ENCODE peak calls at places on chromosomes 3 and 15, in six cellular contexts. H is A549, J is Peyer's patch, A is IMR-90, O is body of pancreas, C is ovary. Y is an unnamed sample. For H3K4me1, the result is how much of the 10 kb centered on the place peaks cover.

GRCh38 chr3:122094693-122095092 is 39.5 kb downstream of the CD86 start:
- DNase-seq in C (no peak), J (no peak), A (no peak), O (no peak), H (no peak), Y (no peak)

GRCh38 chr3:137201066-137201465 is 243.3 kb downstream of the IL20RB start:
- DNase-seq in C (no peak), O (no peak), J (no peak), H (no peak), A (no peak), Y (no peak)

GRCh38 chr3:196842567-196843434 is 24.9 kb upstream of the SENP5 start:
- DNase-seq in O (no peak), A (no peak), J (no peak), C (no peak), H (no peak), Y (no peak)

GRCh38 chr3:49625071-49625470 is 49.1 kb upstream of the APEH start:
- DNase-seq in C (no peak), O (no peak), H (no peak), J (no peak), A (no peak), Y (no peak)

GRCh38 chr3:139629033-139629432 is 48.7 kb downstream of the NMNAT3 start:
- DNase-seq in C (no peak), J (no peak), O (peak), H (peak), A (peak), Y (no peak)

GRCh38 chr3:71247221-71247947 is 336.1 kb downstream of the FOXP1 start:
- DNase-seq in A (peak), O (peak), C (no peak), H (peak), J (no peak), Y (no peak)

GRCh38 chr15:57610130-57610529 is 18.4 kb downstream of the MYZAP start:
- DNase-seq in H (peak), O (peak), J (peak), A (peak), C (peak), Y (no peak)

GRCh38 chr15:74891469-74891868 is 1.6 kb downstream of the MPI start:
- DNase-seq in A (no peak), C (no peak), O (peak), J (peak), H (no peak), Y (no peak)

GRCh38 chr3:131031660-131032059 is 5.0 kb downstream of the NEK11 start:
- DNase-seq in C (no peak), J (no peak), A (no peak), O (no peak), H (no peak), Y (no peak)

GRCh38 chr3:44117736-44118135 is 124.0 kb upstream of the TOPAZ1 start:
- DNase-seq in A (no peak), J (no peak), C (no peak), H (no peak), O (no peak), Y (no peak)

GRCh38 chr15:75785771-75786563 is 57.3 kb upstream of the UBE2Q2 start:
- DNase-seq in O (no peak), A (no peak), C (no peak), H (no peak), J (no peak), Y (no peak)

GRCh38 chr3:58349792-58350626 is 17.3 kb downstream of the PXK start:
- DNase-seq in H (no peak), J (peak), C (no peak), O (no peak), A (no peak), Y (no peak)

GRCh38 chr3:25468866-25469319 is 40.8 kb downstream of the RARB start:
- DNase-seq in C (peak), A (no peak), H (no peak), J (peak), O (peak), Y (no peak)

GRCh38 chr3:79067734-79068133 is 700.1 kb downstream of the ROBO1 start:
- DNase-seq in J (no peak), A (no peak), H (no peak), O (no peak), C (no peak), Y (no peak)

GRCh38 chr3:87694678-87695077 is 364.1 kb downstream of the CGGBP1 start:
- DNase-seq in J (no peak), C (no peak), O (no peak), H (no peak), A (no peak), Y (no peak)

GRCh38 chr3:197692641-197693040 is 44.1 kb downstream of the RUBCN start:
- DNase-seq in J (no peak), A (peak), O (no peak), H (no peak), C (no peak), Y (no peak)

GRCh38 chr3:56855856-56856538 is 54.2 kb upstream of the ARHGEF3 start:
- DNase-seq in C (no peak), A (no peak), H (no peak), O (no peak), J (peak), Y (no peak)

GRCh38 chr3:56854856-56855620 is 53.3 kb upstream of the ARHGEF3 start:
- DNase-seq in C (no peak), A (no peak), J (no peak), O (no peak), H (no peak), Y (no peak)

GRCh38 chr3:56849698-56850097 is 47.9 kb upstream of the ARHGEF3 start:
- DNase-seq in H (no peak), O (no peak), C (no peak), A (no peak), J (no peak), Y (no peak)

GRCh38 chr3:56856686-56857577 is 55.2 kb upstream of the ARHGEF3 start:
- DNase-seq in H (no peak), C (no peak), J (no peak), A (no peak), O (no peak), Y (no peak)

DNA sequence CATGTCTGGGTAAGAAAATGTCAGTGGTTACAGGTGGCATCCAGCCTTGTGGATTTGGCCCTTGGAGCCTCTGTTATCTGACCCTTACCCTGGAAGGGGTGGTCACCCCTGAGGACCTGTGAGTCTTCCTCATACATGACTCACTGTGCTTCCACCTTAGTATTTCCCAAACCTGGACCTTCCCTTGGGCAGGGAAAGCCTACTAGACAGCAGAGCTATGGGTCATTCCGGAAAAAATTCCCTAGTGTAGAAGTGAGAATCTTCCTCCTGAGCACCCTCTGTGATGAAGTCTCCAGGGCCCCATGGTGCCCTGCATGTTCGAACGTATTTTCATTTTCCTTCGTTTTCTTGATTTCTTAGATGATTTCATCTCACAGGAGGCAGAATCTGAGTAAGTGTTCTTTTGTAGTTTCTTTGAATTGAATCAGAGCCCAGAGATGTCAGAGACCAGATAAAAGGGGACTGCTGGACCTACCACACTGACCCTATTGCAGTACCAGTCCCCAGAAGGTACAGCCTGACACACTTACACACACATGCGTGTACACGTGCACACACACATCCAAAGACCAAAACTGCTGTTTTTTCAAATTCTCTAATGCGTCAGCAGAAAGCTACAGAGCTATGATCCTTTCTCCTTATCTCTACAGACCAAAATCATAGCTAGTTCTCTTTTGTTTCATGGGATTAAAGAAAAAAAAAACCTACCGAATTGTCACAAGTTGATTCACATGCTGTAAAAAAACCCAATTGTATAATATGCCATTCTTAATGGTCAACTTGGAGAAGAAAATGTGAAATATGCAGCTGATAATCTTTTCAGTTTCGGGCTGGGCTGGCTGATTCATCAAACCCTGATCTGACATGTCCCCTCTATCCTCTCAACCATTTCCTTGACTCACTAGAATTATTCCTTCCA is 50.5 kb upstream of the ARHGEF3 start:
- DNase-seq in O (no peak), A (no peak), H (no peak), C (no peak), J (no peak), Y (no peak)
- TF ChIP-seq POLR2A in O (no peak), A (no peak), H (no peak), C (no peak), J (no peak), Y (no peak)

DNA sequence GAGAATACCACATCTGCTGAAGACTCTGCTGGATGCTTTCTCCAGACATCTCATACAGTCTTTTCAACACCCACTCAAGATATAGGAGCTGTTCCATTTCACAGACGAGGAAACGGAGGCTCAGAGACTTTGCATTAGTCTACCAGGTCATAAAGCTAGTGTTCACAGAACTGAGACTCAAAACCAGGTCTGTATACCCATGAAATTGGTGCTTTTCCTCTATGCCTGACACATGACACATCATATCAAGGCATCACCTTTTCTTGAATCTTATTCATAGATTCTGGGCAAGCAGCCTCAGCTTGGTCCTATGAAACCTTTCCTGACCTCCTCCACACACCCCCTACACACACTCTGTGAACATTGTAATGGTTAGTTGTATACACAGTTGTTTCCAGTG is 101.2 kb downstream of the LPP start:
- DNase-seq in C (no peak), H (no peak), J (no peak), A (no peak), O (no peak), Y (no peak)
- H3K4me1 ChIP-seq in C (under half), H (under half), J (under half), A (under half), O (under half), Y (under half)

GRCh38 chr15:44595656-44596510 is 58.9 kb downstream of the EIF3J start:
- DNase-seq in J (no peak), H (no peak), A (no peak), C (no peak), O (no peak), Y (no peak)
- H3K27ac ChIP-seq in J (no peak), H (no peak), A (no peak), C (no peak), O (no peak), Y (no peak)

GRCh38 chr3:189513281-189514151 is 117.7 kb upstream of the TP63 start:
- DNase-seq in J (peak), H (no peak), A (no peak), O (no peak), C (no peak), Y (no peak)

GRCh38 chr3:189515916-189516531 is 115.2 kb upstream of the TP63 start:
- DNase-seq in C (no peak), J (no peak), A (no peak), H (no peak), O (no peak), Y (no peak)

GRCh38 chr3:189517981-189518380 is 113.2 kb upstream of the TP63 start:
- DNase-seq in J (no peak), C (no peak), A (no peak), H (no peak), O (no peak), Y (no peak)

GRCh38 chr3:189519458-189519857 is 111.7 kb upstream of the TP63 start:
- DNase-seq in H (no peak), J (no peak), C (no peak), A (no peak), O (no peak), Y (no peak)
- TF ChIP-seq POLR2A in H (no peak), J (no peak), C (no peak), A (no peak), O (no peak), Y (no peak)

GRCh38 chr15:98891301-98891700 is 116.3 kb downstream of the PGPEP1L start:
- DNase-seq in O (no peak), J (no peak), H (no peak), C (no peak), A (no peak), Y (no peak)

GRCh38 chr15:98894312-98894711 is 113.3 kb downstream of the PGPEP1L start:
- DNase-seq in H (no peak), J (no peak), A (no peak), C (no peak), O (no peak), Y (no peak)

GRCh38 chr15:98896002-98896721 is 111.4 kb downstream of the PGPEP1L start:
- DNase-seq in C (no peak), O (no peak), H (peak), J (no peak), A (peak), Y (no peak)

GRCh38 chr15:98889930-98890695 is 117.5 kb downstream of the PGPEP1L start:
- DNase-seq in A (peak), H (no peak), C (no peak), J (no peak), O (no peak), Y (no peak)

GRCh38 chr15:98893407-98893806 is 114.2 kb downstream of the PGPEP1L start:
- DNase-seq in A (no peak), H (no peak), J (no peak), C (no peak), O (no peak), Y (no peak)
- H3K4me1 ChIP-seq in A (under half), H (half or more), J (under half), C (under half), O (under half), Y (under half)

DNA sequence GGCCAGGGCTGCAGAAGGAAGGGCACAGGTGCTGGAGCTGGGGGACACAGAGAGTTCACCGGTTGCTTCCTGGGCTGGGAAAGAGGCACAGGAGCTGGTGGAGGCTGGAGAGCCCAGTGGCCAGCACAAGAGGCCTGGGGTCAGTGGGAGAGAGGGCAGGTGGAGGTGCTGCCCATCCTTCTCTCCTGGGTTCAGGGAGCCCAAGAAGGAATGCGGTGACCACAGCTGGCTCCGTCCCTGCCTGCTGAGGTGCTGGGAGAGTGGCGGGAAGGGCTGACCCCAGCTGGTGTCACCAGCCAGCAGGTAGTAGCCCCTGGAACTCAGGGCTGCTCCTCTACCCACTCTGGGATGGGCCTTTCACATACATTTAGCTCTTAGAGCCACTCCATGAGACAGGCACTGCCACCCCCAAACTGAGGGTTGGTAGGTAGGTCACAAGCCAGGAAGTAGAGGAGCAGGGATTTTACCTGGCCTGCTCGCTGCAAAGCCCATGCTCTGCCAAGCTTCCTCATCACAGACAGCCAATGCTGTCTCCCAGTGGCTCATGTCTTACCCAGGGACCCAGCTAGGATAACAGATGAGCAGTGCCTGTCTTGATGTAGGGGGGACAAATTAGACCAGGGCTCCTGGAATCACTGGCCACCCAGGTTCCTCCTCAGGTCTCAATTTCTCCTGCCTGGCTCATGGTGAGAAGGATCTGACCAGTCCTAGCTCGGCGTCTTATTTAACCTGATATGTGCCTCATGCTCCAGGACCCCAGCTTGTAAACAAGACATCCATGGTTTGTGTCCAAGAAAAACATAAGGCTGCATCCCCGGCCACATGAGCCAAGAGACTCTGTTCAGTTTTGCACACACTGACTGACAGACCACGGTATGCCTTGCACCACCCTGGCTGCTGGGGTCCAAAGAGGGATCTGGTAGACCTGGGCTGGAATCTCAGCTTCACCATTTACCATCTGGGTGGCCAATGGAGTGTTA is 119.2 kb downstream of the CORO2B start:
- DNase-seq in O (no peak), C (no peak), J (no peak), A (peak), H (no peak), Y (no peak)
- H3K27ac ChIP-seq in O (no peak), C (no peak), J (no peak), A (no peak), H (no peak), Y (no peak)

GRCh38 chr3:153097213-153097612 is 64.8 kb upstream of the RAP2B start:
- DNase-seq in H (no peak), C (no peak), O (no peak), J (no peak), A (no peak), Y (no peak)

GRCh38 chr3:153094386-153094785 is 67.6 kb upstream of the RAP2B start:
- DNase-seq in O (no peak), C (no peak), A (no peak), J (no peak), H (no peak), Y (no peak)

GRCh38 chr3:153099131-153099530 is 62.9 kb upstream of the RAP2B start:
- DNase-seq in H (no peak), J (no peak), A (no peak), C (no peak), O (no peak), Y (no peak)

GRCh38 chr3:153093629-153094028 is 68.4 kb upstream of the RAP2B start:
- DNase-seq in A (no peak), O (no peak), J (no peak), H (no peak), C (no peak), Y (no peak)

GRCh38 chr3:153096611-153097200 is 65.3 kb upstream of the RAP2B start:
- DNase-seq in C (no peak), H (no peak), O (no peak), J (no peak), A (peak), Y (no peak)
- TF ChIP-seq POLR2A in C (no peak), H (no peak), O (no peak), J (no peak), A (no peak), Y (no peak)

DNA sequence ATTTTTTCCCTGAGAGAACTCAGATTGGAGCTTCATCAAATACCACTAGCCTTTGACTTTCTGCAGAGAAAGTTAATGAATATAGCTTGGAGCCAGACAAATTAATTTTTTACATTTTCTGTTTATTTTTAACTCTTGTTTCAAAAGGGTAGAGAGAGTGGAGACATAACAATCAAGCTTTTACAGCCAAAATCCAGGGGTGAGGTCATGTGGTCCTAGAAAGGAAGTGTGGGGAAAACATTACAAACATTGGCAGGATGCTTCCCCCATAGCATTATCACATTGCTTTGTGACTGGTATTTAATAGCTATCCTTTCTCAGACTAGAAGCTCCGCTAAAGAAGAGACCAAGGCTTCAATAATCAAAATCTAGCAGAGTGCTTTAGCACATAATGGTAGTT is 46.4 kb upstream of the PHLDB2 start:
- DNase-seq in H (no peak), J (no peak), C (no peak), O (no peak), A (no peak), Y (no peak)
- H3K4me1 ChIP-seq in H (half or more), J (under half), C (under half), O (under half), A (under half), Y (under half)

DNA sequence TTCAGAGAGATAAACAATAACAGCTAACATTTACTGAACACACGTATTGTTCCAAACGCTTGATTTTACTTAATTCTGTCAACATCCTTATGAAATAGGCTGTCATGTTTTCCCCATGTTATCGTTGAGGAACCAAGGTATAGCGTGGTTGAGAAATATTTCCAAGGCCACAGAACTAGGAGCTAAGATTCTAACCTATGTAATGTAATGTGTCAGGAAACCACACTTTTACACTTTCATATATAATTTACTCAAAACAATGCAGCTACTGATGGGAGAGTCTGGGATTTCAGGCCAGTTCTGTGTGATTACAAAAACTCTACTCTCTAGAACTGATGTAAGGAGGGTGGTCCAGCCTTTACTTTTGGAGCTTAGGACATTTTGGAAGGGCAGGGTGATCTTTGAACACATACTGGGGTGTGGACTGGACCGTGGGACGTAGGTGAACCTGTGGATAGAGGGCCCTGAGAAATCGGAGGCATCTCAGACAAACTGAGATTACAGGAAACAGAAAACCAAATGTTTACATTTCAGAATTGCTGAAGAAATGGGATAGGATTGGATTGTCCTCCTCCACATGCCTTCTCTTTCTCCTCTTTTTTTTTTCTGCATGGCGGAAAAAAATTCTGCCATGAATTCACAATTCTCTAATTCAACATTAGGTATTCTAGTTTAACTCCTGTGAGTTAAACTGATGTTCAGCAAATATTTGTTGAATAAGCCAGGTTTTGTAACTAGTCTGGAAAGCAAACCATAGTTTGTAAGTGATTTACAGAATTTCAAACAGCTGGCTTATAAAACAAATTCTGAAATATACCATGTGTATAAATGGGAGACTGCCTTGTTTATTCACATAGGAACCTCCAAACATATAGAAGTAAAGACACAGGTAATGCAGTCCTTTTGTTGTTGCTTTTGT is 100.8 kb downstream of the IL1RAP start:
- DNase-seq in C (no peak), H (no peak), J (no peak), A (peak), O (no peak), Y (no peak)
- H3K27ac ChIP-seq in C (no peak), H (no peak), J (no peak), A (no peak), O (no peak), Y (no peak)